ENCODE peak calls at places on chromosomes 1 and 21, in five cellular contexts. One of them, this sample, is unnamed.

GRCh38 chr21:45542667-45543370 is 579 bp upstream of the SLC19A1 start:
- DNase-seq in left lung: peak; percentile 37
- DNase-seq in spleen: peak; percentile 91
- DNase-seq in adrenal gland: peak; percentile 29
- DNase-seq in Panc1: no peak
- DNase-seq in this sample: no peak

GRCh38 chr1:224640587-224640986 is 24.5 kb downstream of the CNIH3 start:
- DNase-seq in Panc1: no peak
- DNase-seq in spleen: no peak
- DNase-seq in left lung: no peak
- DNase-seq in adrenal gland: no peak
- DNase-seq in this sample: no peak

GRCh38 chr1:175019524-175019923 is 3.7 kb downstream of the MRPS14 start:
- DNase-seq in spleen: no peak
- DNase-seq in Panc1: no peak
- DNase-seq in left lung: no peak
- DNase-seq in adrenal gland: no peak
- DNase-seq in this sample: no peak

GRCh38 chr1:230090194-230090711 is 23.2 kb downstream of the GALNT2 start:
- DNase-seq in adrenal gland: peak; percentile 59
- DNase-seq in left lung: no peak
- DNase-seq in spleen: no peak
- DNase-seq in Panc1: no peak
- DNase-seq in this sample: peak; percentile 73

GRCh38 chr1:64038119-64038518 is 165.3 kb upstream of the UBE2U start:
- DNase-seq in adrenal gland: no peak
- DNase-seq in left lung: no peak
- DNase-seq in spleen: no peak
- DNase-seq in Panc1: no peak
- DNase-seq in this sample: no peak

GRCh38 chr1:190464686-190465085 is 13.0 kb downstream of the BRINP3 start:
- DNase-seq in Panc1: no peak
- DNase-seq in spleen: no peak
- DNase-seq in left lung: no peak
- DNase-seq in adrenal gland: no peak
- DNase-seq in this sample: no peak

GRCh38 chr1:37096523-37096922 is 62.2 kb upstream of the GRIK3 start:
- DNase-seq in Panc1: no peak
- DNase-seq in adrenal gland: no peak
- DNase-seq in spleen: no peak
- DNase-seq in left lung: no peak
- DNase-seq in this sample: no peak

GRCh38 chr1:39154553-39155361 is 49.7 kb upstream of the MACF1 start:
- DNase-seq in Panc1: no peak
- DNase-seq in spleen: no peak
- DNase-seq in adrenal gland: peak; percentile 56
- DNase-seq in left lung: no peak
- DNase-seq in this sample: peak; percentile 70

GRCh38 chr1:86992790-86993189 is 78.4 kb downstream of the HS2ST1 start:
- DNase-seq in Panc1: no peak
- DNase-seq in adrenal gland: no peak
- DNase-seq in left lung: no peak
- DNase-seq in spleen: no peak
- DNase-seq in this sample: peak; percentile 22

GRCh38 chr1:219837274-219837993 is 90.9 kb downstream of the SLC30A10 start:
- DNase-seq in left lung: no peak
- DNase-seq in Panc1: peak; percentile 30
- DNase-seq in adrenal gland: peak; percentile 19
- DNase-seq in spleen: no peak
- DNase-seq in this sample: peak; percentile 67

GRCh38 chr1:64519921-64520320 is 50.0 kb downstream of the CACHD1 start:
- DNase-seq in left lung: no peak
- DNase-seq in Panc1: no peak
- DNase-seq in adrenal gland: peak; percentile 84
- DNase-seq in spleen: no peak
- DNase-seq in this sample: no peak

GRCh38 chr1:39642796-39643195 is 3.4 kb upstream of the HEYL start:
- DNase-seq in adrenal gland: no peak
- DNase-seq in spleen: no peak
- DNase-seq in left lung: no peak
- DNase-seq in Panc1: no peak
- DNase-seq in this sample: peak; percentile 32

GRCh38 chr1:23613191-23614126 is 54.2 kb upstream of the ID3 start:
- DNase-seq in left lung: no peak
- DNase-seq in adrenal gland: no peak
- DNase-seq in spleen: peak; percentile 87
- DNase-seq in Panc1: no peak
- DNase-seq in this sample: no peak

GRCh38 chr1:57422271-57423134 is 1.4 kb downstream of the DAB1 start:
- DNase-seq in left lung: no peak
- DNase-seq in adrenal gland: no peak
- DNase-seq in Panc1: no peak
- DNase-seq in spleen: no peak
- DNase-seq in this sample: peak; percentile 21

GRCh38 chr1:218698181-218698580 is 353.0 kb downstream of the TGFB2 start:
- DNase-seq in Panc1: no peak
- DNase-seq in spleen: no peak
- DNase-seq in left lung: no peak
- DNase-seq in adrenal gland: no peak
- DNase-seq in this sample: no peak

GRCh38 chr1:9874959-9875635 is 35.0 kb downstream of the CTNNBIP1 start:
- DNase-seq in left lung: peak; percentile 62
- DNase-seq in spleen: peak; percentile 89
- DNase-seq in adrenal gland: peak; percentile 52
- DNase-seq in Panc1: no peak
- DNase-seq in this sample: peak; percentile 76

GRCh38 chr1:30930631-30931173 is 22.1 kb upstream of the SDC3 start:
- DNase-seq in adrenal gland: no peak
- DNase-seq in spleen: no peak
- DNase-seq in Panc1: no peak
- DNase-seq in left lung: no peak
- DNase-seq in this sample: no peak

GRCh38 chr21:37155216-37155615 is 82.2 kb downstream of the TTC3 start:
- DNase-seq in Panc1: no peak
- DNase-seq in left lung: no peak
- DNase-seq in adrenal gland: no peak
- DNase-seq in spleen: no peak
- DNase-seq in this sample: no peak

GRCh38 chr1:210250665-210250997 is 18.0 kb downstream of the SERTAD4 start:
- DNase-seq in Panc1: no peak
- DNase-seq in left lung: peak; percentile 45
- DNase-seq in adrenal gland: no peak
- DNase-seq in spleen: no peak
- DNase-seq in this sample: no peak

GRCh38 chr1:51518730-51519047 is 377 bp downstream of the EPS15 start:
- DNase-seq in left lung: peak; percentile 57
- DNase-seq in adrenal gland: peak; percentile 31
- DNase-seq in spleen: peak; percentile 94
- DNase-seq in Panc1: no peak
- DNase-seq in this sample: peak; percentile 80

GRCh38 chr1:165187020-165187628 is 169.4 kb downstream of the LMX1A start:
- DNase-seq in left lung: no peak
- DNase-seq in Panc1: no peak
- DNase-seq in spleen: no peak
- DNase-seq in adrenal gland: no peak
- DNase-seq in this sample: no peak

GRCh38 chr1:177983824-177984528 is 14.1 kb upstream of the SEC16B start:
- DNase-seq in spleen: no peak
- DNase-seq in Panc1: no peak
- DNase-seq in left lung: peak; percentile 45
- DNase-seq in adrenal gland: peak; percentile 46
- DNase-seq in this sample: peak; percentile 94

GRCh38 chr1:162541619-162542141 is 19.8 kb upstream of the UAP1 start:
- DNase-seq in adrenal gland: peak; percentile 46
- DNase-seq in left lung: peak; percentile 46
- DNase-seq in Panc1: peak; percentile 73
- DNase-seq in spleen: no peak
- DNase-seq in this sample: peak; percentile 96

GRCh38 chr1:37989381-37989930 is 366 bp downstream of the SF3A3 start:
- DNase-seq in Panc1: no peak
- DNase-seq in adrenal gland: peak; percentile 51
- DNase-seq in spleen: peak; percentile 89
- DNase-seq in left lung: peak; percentile 64
- DNase-seq in this sample: peak; percentile 47

GRCh38 chr1:97986041-97987005 is 65.5 kb upstream of the DPYD start:
- DNase-seq in spleen: no peak
- DNase-seq in left lung: no peak
- DNase-seq in Panc1: no peak
- DNase-seq in adrenal gland: no peak
- DNase-seq in this sample: peak; percentile 6

GRCh38 chr1:185156321-185156853 is 366 bp downstream of the TRMT1L start:
- DNase-seq in Panc1: no peak
- DNase-seq in spleen: peak; percentile 94
- DNase-seq in left lung: no peak
- DNase-seq in adrenal gland: no peak
- DNase-seq in this sample: peak; percentile 16

GRCh38 chr1:200909757-200910239 is 15.1 kb downstream of the INAVA start:
- DNase-seq in spleen: no peak
- DNase-seq in left lung: no peak
- DNase-seq in Panc1: no peak
- DNase-seq in adrenal gland: no peak
- DNase-seq in this sample: no peak

GRCh38 chr1:16145030-16145987 is 10.6 kb downstream of the EPHA2 start:
- DNase-seq in spleen: peak; percentile 89
- DNase-seq in adrenal gland: peak; percentile 89
- DNase-seq in Panc1: peak; percentile 85
- DNase-seq in left lung: peak; percentile 87
- DNase-seq in this sample: peak; percentile 86

GRCh38 chr1:55225228-55225627 is 10.1 kb upstream of the USP24 start:
- DNase-seq in left lung: no peak
- DNase-seq in spleen: no peak
- DNase-seq in adrenal gland: no peak
- DNase-seq in Panc1: no peak
- DNase-seq in this sample: no peak

GRCh38 chr1:208007938-208008342 is 97.0 kb upstream of the CD34 start:
- DNase-seq in spleen: no peak
- DNase-seq in left lung: no peak
- DNase-seq in adrenal gland: peak; percentile 43
- DNase-seq in Panc1: no peak
- DNase-seq in this sample: peak; percentile 55

GRCh38 chr1:17586172-17586963 is 46.9 kb downstream of the ARHGEF10L start:
- DNase-seq in left lung: peak; percentile 70
- DNase-seq in spleen: no peak
- DNase-seq in adrenal gland: no peak
- DNase-seq in Panc1: no peak
- DNase-seq in this sample: peak; percentile 76

GRCh38 chr1:216005916-216006315 is 417.3 kb downstream of the USH2A start:
- DNase-seq in spleen: no peak
- DNase-seq in left lung: no peak
- DNase-seq in adrenal gland: no peak
- DNase-seq in Panc1: no peak
- DNase-seq in this sample: peak; percentile 38

GRCh38 chr1:216447898-216448568 is 24.8 kb upstream of the USH2A start:
- DNase-seq in Panc1: no peak
- DNase-seq in spleen: no peak
- DNase-seq in adrenal gland: no peak
- DNase-seq in left lung: no peak
- DNase-seq in this sample: peak; percentile 46

GRCh38 chr1:241611063-241611462 is 29.1 kb downstream of the CHML start:
- DNase-seq in adrenal gland: peak; percentile 31
- DNase-seq in left lung: no peak
- DNase-seq in spleen: no peak
- DNase-seq in Panc1: no peak
- DNase-seq in this sample: peak; percentile 85

GRCh38 chr1:88056880-88057279 is 627.2 kb upstream of the PKN2 start:
- DNase-seq in left lung: no peak
- DNase-seq in adrenal gland: no peak
- DNase-seq in spleen: no peak
- DNase-seq in Panc1: no peak
- DNase-seq in this sample: no peak

GRCh38 chr1:58887059-58887458 is 103.2 kb upstream of the JUN start:
- DNase-seq in spleen: no peak
- DNase-seq in Panc1: no peak
- DNase-seq in left lung: no peak
- DNase-seq in adrenal gland: no peak
- DNase-seq in this sample: no peak

GRCh38 chr1:52967666-52968065 is 40.6 kb downstream of the SCP2 start:
- DNase-seq in Panc1: no peak
- DNase-seq in left lung: no peak
- DNase-seq in adrenal gland: no peak
- DNase-seq in spleen: no peak
- DNase-seq in this sample: no peak

GRCh38 chr1:52973843-52974242 is 46.8 kb downstream of the SCP2 start:
- DNase-seq in adrenal gland: no peak
- DNase-seq in spleen: no peak
- DNase-seq in left lung: no peak
- DNase-seq in Panc1: no peak
- DNase-seq in this sample: no peak

DNA sequence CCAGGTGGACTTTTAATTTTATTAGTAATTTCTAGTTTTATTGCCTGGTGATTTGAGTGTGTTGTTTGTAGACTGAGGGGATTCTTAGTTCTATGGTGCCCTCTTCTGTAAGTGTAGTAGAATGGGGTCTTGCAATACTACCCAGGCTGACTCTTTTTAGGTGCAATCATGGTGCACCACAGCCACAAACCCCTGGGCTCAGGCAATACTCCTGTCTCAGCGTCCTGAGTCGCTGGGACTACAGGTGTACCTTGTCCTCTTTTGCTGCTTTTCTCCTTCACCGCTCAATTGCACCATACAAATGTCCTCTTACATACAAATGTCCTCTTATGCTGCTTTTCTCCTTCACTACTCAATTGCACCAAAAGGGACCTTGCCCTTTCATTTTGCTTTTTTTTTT is 43.1 kb downstream of the SCP2 start:
- DNase-seq in spleen: no peak
- DNase-seq in left lung: no peak
- DNase-seq in adrenal gland: no peak
- DNase-seq in Panc1: no peak
- DNase-seq in this sample: peak; percentile 22
- TF ChIP-seq CTCF in spleen: no peak
- TF ChIP-seq CTCF in left lung: no peak
- TF ChIP-seq CTCF in adrenal gland: no peak
- TF ChIP-seq CTCF in Panc1: no peak
- TF ChIP-seq CTCF in this sample: no peak

GRCh38 chr1:67791686-67792475 is 41.4 kb downstream of the GNG12 start:
- DNase-seq in spleen: no peak
- DNase-seq in left lung: no peak
- DNase-seq in adrenal gland: peak; percentile 57
- DNase-seq in Panc1: no peak
- DNase-seq in this sample: peak; percentile 73
- H3K4me3 ChIP-seq in spleen: no peak overlapping the region
- H3K4me3 ChIP-seq in left lung: no peak overlapping the region
- H3K4me3 ChIP-seq in adrenal gland: no peak overlapping the region
- H3K4me3 ChIP-seq in Panc1: no peak overlapping the region
- H3K4me3 ChIP-seq in this sample: no peak overlapping the region

GRCh38 chr1:186304982-186305949 is 69.8 kb downstream of the TPR start:
- DNase-seq in left lung: no peak
- DNase-seq in Panc1: peak; percentile 25
- DNase-seq in adrenal gland: no peak
- DNase-seq in spleen: no peak
- DNase-seq in this sample: peak; percentile 56
- TF ChIP-seq CTCF in left lung: peak; percentile 21
- TF ChIP-seq CTCF in Panc1: peak; percentile 61
- TF ChIP-seq CTCF in adrenal gland: peak; percentile 43
- TF ChIP-seq CTCF in spleen: peak; percentile 45
- TF ChIP-seq CTCF in this sample: peak; percentile 73

GRCh38 chr1:3485016-3485415 is 30.6 kb downstream of the ARHGEF16 start:
- DNase-seq in left lung: no peak
- DNase-seq in spleen: no peak
- DNase-seq in Panc1: no peak
- DNase-seq in adrenal gland: no peak
- DNase-seq in this sample: no peak
- H3K4me3 ChIP-seq in left lung: no peak overlapping the region
- H3K4me3 ChIP-seq in spleen: no peak overlapping the region
- H3K4me3 ChIP-seq in Panc1: no peak overlapping the region
- H3K4me3 ChIP-seq in adrenal gland: no peak overlapping the region
- H3K4me3 ChIP-seq in this sample: no peak overlapping the region

This sample was measured in epithelial cell of esophagus.